ENCODE peak calls at places on chromosome 18, in eight cellular contexts. B, H, I, J, V, Y, K and O are unnamed samples.

GRCh38 chr18:50594931-50595330 is 35.0 kb downstream of the MAPK4 start:
- DNase-seq in B (no peak), H (peak), I (no peak), J (no peak), V (no peak), Y (no peak), K (no peak), O (no peak)

GRCh38 chr18:57776354-57776753 is 26.8 kb downstream of the ATP8B1 start:
- DNase-seq in B (no peak), H (no peak), I (no peak), J (no peak), V (no peak), Y (no peak), K (no peak), O (no peak)

GRCh38 chr18:48613589-48613988 is 74.8 kb downstream of the CTIF start:
- DNase-seq in B (peak), H (no peak), I (peak), J (no peak), V (no peak), Y (no peak), K (no peak), O (no peak)

GRCh38 chr18:54396755-54397154 is 39.0 kb downstream of the C18orf54 start:
- DNase-seq in B (no peak), H (no peak), I (no peak), J (no peak), V (no peak), Y (no peak), K (no peak), O (no peak)

GRCh38 chr18:40159141-40160017 is 1795.7 kb upstream of the PIK3C3 start:
- DNase-seq in B (peak), H (peak), I (no peak), J (peak), V (no peak), Y (no peak), K (peak), O (no peak)

GRCh38 chr18:69622192-69622591 is 221.5 kb downstream of the DOK6 start:
- DNase-seq in B (no peak), H (no peak), I (no peak), J (no peak), V (no peak), Y (no peak), K (no peak), O (no peak)

GRCh38 chr18:78542204-78542603 is 437.4 kb upstream of the SALL3 start:
- DNase-seq in B (no peak), H (peak), I (no peak), J (no peak), V (no peak), Y (no peak), K (no peak), O (no peak)

GRCh38 chr18:36185901-36186460 is 1.3 kb upstream of the MOCOS start:
- DNase-seq in B (no peak), H (no peak), I (peak), J (no peak), V (no peak), Y (no peak), K (no peak), O (no peak)

GRCh38 chr18:68482815-68483214 is 232.1 kb downstream of the TMX3 start:
- DNase-seq in B (no peak), H (no peak), I (no peak), J (no peak), V (no peak), Y (no peak), K (no peak), O (no peak)

GRCh38 chr18:29185801-29186200 is 1008.9 kb upstream of the CDH2 start:
- DNase-seq in B (no peak), H (no peak), I (no peak), J (no peak), V (no peak), Y (no peak), K (no peak), O (no peak)

GRCh38 chr18:75213610-75214009 is 3.0 kb downstream of the TSHZ1 start:
- DNase-seq in B (peak), H (no peak), I (no peak), J (peak), V (no peak), Y (no peak), K (peak), O (no peak)

GRCh38 chr18:9552189-9552588 is 62.2 kb downstream of the PPP4R1 start:
- DNase-seq in B (peak), H (peak), I (no peak), J (no peak), V (no peak), Y (no peak), K (no peak), O (no peak)

GRCh38 chr18:577606-578005 is 2.6 kb upstream of the CETN1 start:
- DNase-seq in B (no peak), H (no peak), I (no peak), J (peak), V (no peak), Y (no peak), K (no peak), O (no peak)

GRCh38 chr18:32974421-32975165 is 201.8 kb upstream of the KLHL14 start:
- DNase-seq in B (no peak), H (peak), I (no peak), J (no peak), V (no peak), Y (no peak), K (peak), O (no peak)